ENCODE peak calls at places on chromosome 18, in eight cellular contexts. One of them, this sample, is unnamed.
A peak's percentile ranks its signal among the peaks of the same experiment; 100 is the strongest.

GRCh38 chr18:63523660-63524059 is 18.5 kb upstream of the SERPINB12 start:
- DNase-seq in G401: no peak
- DNase-seq in GM13976: no peak
- DNase-seq in KG1: no peak
- DNase-seq in cardiac fibroblast: peak; percentile 10
- DNase-seq in AG09309: no peak
- DNase-seq in endothelial cell of umbilical vein: no peak
- DNase-seq in NCI-H1436: no peak
- DNase-seq in this sample: no peak

GRCh38 chr18:452801-453200 is 47.7 kb downstream of the COLEC12 start:
- DNase-seq in G401: no peak
- DNase-seq in GM13976: no peak
- DNase-seq in KG1: no peak
- DNase-seq in cardiac fibroblast: no peak
- DNase-seq in AG09309: no peak
- DNase-seq in endothelial cell of umbilical vein: no peak
- DNase-seq in NCI-H1436: no peak
- DNase-seq in this sample: no peak

GRCh38 chr18:27599202-27599829 is 414.2 kb upstream of the CHST9 start:
- DNase-seq in G401: peak; percentile 40
- DNase-seq in GM13976: peak; percentile 20
- DNase-seq in KG1: peak; percentile 14
- DNase-seq in cardiac fibroblast: peak; percentile 56
- DNase-seq in AG09309: no peak
- DNase-seq in endothelial cell of umbilical vein: peak; percentile 33
- DNase-seq in NCI-H1436: peak; percentile 14
- DNase-seq in this sample: no peak

GRCh38 chr18:57806891-57807280 is 3.8 kb upstream of the ATP8B1 start:
- DNase-seq in G401: no peak
- DNase-seq in GM13976: no peak
- DNase-seq in KG1: no peak
- DNase-seq in cardiac fibroblast: peak; percentile 64
- DNase-seq in AG09309: peak; percentile 58
- DNase-seq in endothelial cell of umbilical vein: peak; percentile 80
- DNase-seq in NCI-H1436: no peak
- DNase-seq in this sample: no peak

GRCh38 chr18:3029215-3029972 is 16.4 kb upstream of the LPIN2 start:
- DNase-seq in G401: no peak
- DNase-seq in GM13976: no peak
- DNase-seq in KG1: no peak
- DNase-seq in cardiac fibroblast: peak; percentile 43
- DNase-seq in AG09309: no peak
- DNase-seq in endothelial cell of umbilical vein: peak; percentile 72
- DNase-seq in NCI-H1436: no peak
- DNase-seq in this sample: no peak

GRCh38 chr18:75087119-75088020 is 121.6 kb downstream of the PTGR3 start:
- DNase-seq in G401: no peak
- DNase-seq in GM13976: no peak
- DNase-seq in KG1: no peak
- DNase-seq in cardiac fibroblast: no peak
- DNase-seq in AG09309: no peak
- DNase-seq in endothelial cell of umbilical vein: no peak
- DNase-seq in NCI-H1436: no peak
- DNase-seq in this sample: no peak

GRCh38 chr18:7750966-7751365 is 183.8 kb downstream of the PTPRM start:
- DNase-seq in G401: no peak
- DNase-seq in GM13976: no peak
- DNase-seq in KG1: no peak
- DNase-seq in cardiac fibroblast: no peak
- DNase-seq in AG09309: no peak
- DNase-seq in endothelial cell of umbilical vein: no peak
- DNase-seq in NCI-H1436: no peak
- DNase-seq in this sample: no peak

GRCh38 chr18:8536226-8536625 is 73.0 kb upstream of the RAB12 start:
- DNase-seq in G401: no peak
- DNase-seq in GM13976: no peak
- DNase-seq in KG1: no peak
- DNase-seq in cardiac fibroblast: no peak
- DNase-seq in AG09309: no peak
- DNase-seq in endothelial cell of umbilical vein: no peak
- DNase-seq in NCI-H1436: no peak
- DNase-seq in this sample: no peak

GRCh38 chr18:71105994-71106546 is 817.2 kb downstream of the SOCS6 start:
- DNase-seq in G401: no peak
- DNase-seq in GM13976: no peak
- DNase-seq in KG1: no peak
- DNase-seq in cardiac fibroblast: peak; percentile 30
- DNase-seq in AG09309: no peak
- DNase-seq in endothelial cell of umbilical vein: no peak
- DNase-seq in NCI-H1436: no peak
- DNase-seq in this sample: no peak

GRCh38 chr18:24341361-24341760 is 56.3 kb downstream of the OSBPL1A start:
- DNase-seq in G401: no peak
- DNase-seq in GM13976: no peak
- DNase-seq in KG1: no peak
- DNase-seq in cardiac fibroblast: no peak
- DNase-seq in AG09309: no peak
- DNase-seq in endothelial cell of umbilical vein: no peak
- DNase-seq in NCI-H1436: no peak
- DNase-seq in this sample: no peak

GRCh38 chr18:37450434-37451133 is 115.0 kb downstream of the CELF4 start:
- DNase-seq in G401: no peak
- DNase-seq in GM13976: no peak
- DNase-seq in KG1: no peak
- DNase-seq in cardiac fibroblast: peak; percentile 45
- DNase-seq in AG09309: no peak
- DNase-seq in endothelial cell of umbilical vein: no peak
- DNase-seq in NCI-H1436: peak; percentile 39
- DNase-seq in this sample: no peak

GRCh38 chr18:45024357-45025107 is 343.8 kb downstream of the SETBP1 start:
- DNase-seq in G401: no peak
- DNase-seq in GM13976: no peak
- DNase-seq in KG1: no peak
- DNase-seq in cardiac fibroblast: no peak
- DNase-seq in AG09309: no peak
- DNase-seq in endothelial cell of umbilical vein: no peak
- DNase-seq in NCI-H1436: no peak
- DNase-seq in this sample: no peak

GRCh38 chr18:27315001-27315400 is 129.9 kb upstream of the CHST9 start:
- DNase-seq in G401: no peak
- DNase-seq in GM13976: no peak
- DNase-seq in KG1: no peak
- DNase-seq in cardiac fibroblast: no peak
- DNase-seq in AG09309: no peak
- DNase-seq in endothelial cell of umbilical vein: peak; percentile 11
- DNase-seq in NCI-H1436: no peak
- DNase-seq in this sample: no peak

GRCh38 chr18:36752929-36753865 is 75.6 kb downstream of the TPGS2 start:
- DNase-seq in G401: no peak
- DNase-seq in GM13976: no peak
- DNase-seq in KG1: no peak
- DNase-seq in cardiac fibroblast: peak; percentile 36
- DNase-seq in AG09309: no peak
- DNase-seq in endothelial cell of umbilical vein: no peak
- DNase-seq in NCI-H1436: no peak
- DNase-seq in this sample: no peak

GRCh38 chr18:80200171-80200931 is 47.0 kb downstream of the PARD6G start:
- DNase-seq in G401: peak; percentile 37
- DNase-seq in GM13976: no peak
- DNase-seq in KG1: no peak
- DNase-seq in cardiac fibroblast: no peak
- DNase-seq in AG09309: no peak
- DNase-seq in endothelial cell of umbilical vein: no peak
- DNase-seq in NCI-H1436: no peak
- DNase-seq in this sample: no peak

GRCh38 chr18:79396431-79397287 is 929 bp downstream of the NFATC1 start:
- DNase-seq in G401: no peak
- DNase-seq in GM13976: peak; percentile 75
- DNase-seq in KG1: no peak
- DNase-seq in cardiac fibroblast: peak; percentile 62
- DNase-seq in AG09309: no peak
- DNase-seq in endothelial cell of umbilical vein: peak; percentile 40
- DNase-seq in NCI-H1436: peak; percentile 9
- DNase-seq in this sample: no peak

GRCh38 chr18:37778417-37779165 is 213.0 kb upstream of the CELF4 start:
- DNase-seq in G401: peak; percentile 86
- DNase-seq in GM13976: peak; percentile 72
- DNase-seq in KG1: peak; percentile 35
- DNase-seq in cardiac fibroblast: peak; percentile 57
- DNase-seq in AG09309: no peak
- DNase-seq in endothelial cell of umbilical vein: peak; percentile 5
- DNase-seq in NCI-H1436: peak; percentile 59
- DNase-seq in this sample: no peak

GRCh38 chr18:58669731-58670379 is 1.4 kb upstream of the MALT1 start:
- DNase-seq in G401: no peak
- DNase-seq in GM13976: no peak
- DNase-seq in KG1: no peak
- DNase-seq in cardiac fibroblast: no peak
- DNase-seq in AG09309: no peak
- DNase-seq in endothelial cell of umbilical vein: peak; percentile 12
- DNase-seq in NCI-H1436: peak; percentile 22
- DNase-seq in this sample: no peak

GRCh38 chr18:67410671-67411070 is 105.8 kb downstream of the DSEL start:
- DNase-seq in G401: no peak
- DNase-seq in GM13976: no peak
- DNase-seq in KG1: no peak
- DNase-seq in cardiac fibroblast: peak; percentile 67
- DNase-seq in AG09309: no peak
- DNase-seq in endothelial cell of umbilical vein: no peak
- DNase-seq in NCI-H1436: no peak
- DNase-seq in this sample: no peak

GRCh38 chr18:4987452-4988405 is 209.3 kb downstream of the AKAIN1 start:
- DNase-seq in G401: no peak
- DNase-seq in GM13976: no peak
- DNase-seq in KG1: no peak
- DNase-seq in cardiac fibroblast: no peak
- DNase-seq in AG09309: no peak
- DNase-seq in endothelial cell of umbilical vein: no peak
- DNase-seq in NCI-H1436: no peak
- DNase-seq in this sample: no peak

GRCh38 chr18:77129150-77129551 is 3.4 kb downstream of the MBP start:
- DNase-seq in G401: no peak
- DNase-seq in GM13976: no peak
- DNase-seq in KG1: no peak
- DNase-seq in cardiac fibroblast: peak; percentile 79
- DNase-seq in AG09309: peak; percentile 64
- DNase-seq in endothelial cell of umbilical vein: no peak
- DNase-seq in NCI-H1436: no peak
- DNase-seq in this sample: no peak

This sample was measured in pulmonary artery endothelial cell.